ENCODE peak calls at places on chromosomes 2 and 18, in four cellular contexts. Z is frontal cortex, T is SHP77, Q is A549. B is an unnamed sample.

GRCh38 chr2:126661702-126662465 is 5.9 kb downstream of the GYPC start:
- DNase-seq in T (no peak), Z (no peak), Q (no peak), B (no peak)

GRCh38 chr18:22335644-22336275 is 82.0 kb downstream of the CTAGE1 start:
- DNase-seq in Q (no peak), Z (no peak), T (no peak), B (no peak)

GRCh38 chr18:23228102-23229051 is 93.1 kb downstream of the CABLES1 start:
- DNase-seq in T (no peak), Z (no peak), Q (no peak), B (no peak)

GRCh38 chr2:2734308-2734707 is 403.2 kb upstream of the MYT1L start:
- DNase-seq in Q (no peak), T (no peak), Z (no peak), B (no peak)

GRCh38 chr2:172712251-172712650 is 23.4 kb upstream of the RAPGEF4 start:
- DNase-seq in Z (no peak), T (no peak), Q (no peak), B (no peak)

GRCh38 chr2:33221046-33221784 is 255.2 kb upstream of the RASGRP3 start:
- DNase-seq in Q (no peak), T (no peak), Z (no peak), B (no peak)

GRCh38 chr2:39938035-39938835 is 159.2 kb upstream of the THUMPD2 start:
- DNase-seq in Z (no peak), T (no peak), Q (no peak), B (no peak)

GRCh38 chr2:146677280-146677679 is 1167.5 kb upstream of the ACVR2A start:
- DNase-seq in Z (no peak), T (no peak), Q (peak; percentile 10), B (no peak)

GRCh38 chr2:60118061-60118460 is 435.4 kb downstream of the BCL11A start:
- DNase-seq in Z (no peak), Q (no peak), T (no peak), B (no peak)

GRCh38 chr2:239339726-239340654 is 60.8 kb downstream of the HDAC4 start:
- DNase-seq in Z (no peak), Q (no peak), T (no peak), B (no peak)

GRCh38 chr18:10299686-10300085 is 154.7 kb upstream of the APCDD1 start:
- DNase-seq in Q (no peak), Z (no peak), T (no peak), B (no peak)